ENCODE peak calls at places on chromosomes 12 and 14, in five cellular contexts. S is central memory CD4-positive, alpha-beta T cell; R is Karpas-422; L is GM06990; Y is skeletal muscle cell. Q is an unnamed sample.

GRCh38 chr14:106802413-106803364 is 1276.3 kb downstream of the TMEM121 start:
- DNase-seq in S (no peak), L (peak; percentile 19), R (peak; percentile 62), Y (no peak), Q (no peak)

GRCh38 chr14:72763892-72764291 is 130.0 kb downstream of the DPF3 start:
- DNase-seq in S (no peak), Y (no peak), R (no peak), L (no peak), Q (no peak)

GRCh38 chr14:90132821-90133570 is 71.2 kb downstream of the KCNK13 start:
- DNase-seq in L (no peak), R (no peak), S (no peak), Y (no peak), Q (no peak)

GRCh38 chr14:105710119-105711057 is 184.0 kb downstream of the TMEM121 start:
- DNase-seq in L (peak; percentile 58), R (no peak), Y (no peak), S (no peak), Q (no peak)

GRCh38 chr14:64706552-64707193 is 2.4 kb downstream of the PLEKHG3 start:
- DNase-seq in L (no peak), S (no peak), Y (no peak), R (no peak), Q (no peak)

GRCh38 chr12:92292016-92292415 is 146.4 kb upstream of the BTG1 start:
- DNase-seq in Y (no peak), R (peak; percentile 19), L (no peak), S (no peak), Q (no peak)

GRCh38 chr12:79344855-79345840 is 345.6 kb downstream of the PAWR start:
- DNase-seq in L (no peak), Y (no peak), R (peak; percentile 81), S (no peak), Q (peak; percentile 3)

GRCh38 chr12:122393822-122394221 is 28.6 kb downstream of the CLIP1 start:
- DNase-seq in L (no peak), R (no peak), S (peak; percentile 31), Y (no peak), Q (no peak)

GRCh38 chr12:105218434-105218833 is 17.5 kb downstream of the APPL2 start:
- DNase-seq in S (no peak), R (no peak), L (no peak), Y (no peak), Q (no peak)

GRCh38 chr14:49962616-49963015 is 69.7 kb downstream of the ARF6 start:
- DNase-seq in L (no peak), S (no peak), Y (no peak), R (peak; percentile 88), Q (no peak)

GRCh38 chr14:100902295-100902694 is 1.2 kb downstream of the RTL1 start:
- DNase-seq in Y (no peak), L (no peak), R (peak; percentile 72), S (no peak), Q (no peak)

GRCh38 chr14:35213869-35214387 is 78.3 kb upstream of the PSMA6 start:
- DNase-seq in R (no peak), Y (no peak), L (no peak), S (no peak), Q (no peak)

GRCh38 chr12:128795530-128796361 is 28.0 kb downstream of the SLC15A4 start:
- DNase-seq in S (no peak), Y (no peak), L (no peak), R (peak; percentile 74), Q (no peak)

GRCh38 chr12:106187155-106187789 is 48.5 kb upstream of the NUAK1 start:
- DNase-seq in R (no peak), Y (no peak), S (no peak), L (no peak), Q (no peak)

GRCh38 chr14:54252072-54252730 is 144.6 kb upstream of the CDKN3 start:
- DNase-seq in R (no peak), L (no peak), Y (peak; percentile 46), S (no peak), Q (peak; percentile 86)

GRCh38 chr14:47919334-47919846 is 244.0 kb upstream of the MDGA2 start:
- DNase-seq in R (peak; percentile 25), L (no peak), Y (no peak), S (no peak), Q (no peak)

Q was measured in astrocyte of the cerebellum.